ENCODE peak calls at places on chromosomes 13 and 19, in four cellular contexts. One of them, this sample, is unnamed.

GRCh38 chr13:105272660-105273631 is 1262.5 kb downstream of the EFNB2 start:
- DNase-seq in H1: no peak
- DNase-seq in K562: no peak
- DNase-seq in HepG2: no peak
- DNase-seq in this sample: no peak

GRCh38 chr13:40221460-40222201 is 444.8 kb downstream of the FOXO1 start:
- DNase-seq in H1: no peak
- DNase-seq in K562: no peak
- DNase-seq in HepG2: peak
- DNase-seq in this sample: no peak

GRCh38 chr19:24033962-24034342 is 53.0 kb upstream of the ZNF254 start:
- DNase-seq in H1: no peak
- DNase-seq in K562: peak
- DNase-seq in HepG2: peak
- DNase-seq in this sample: no peak

GRCh38 chr13:49248433-49249002 is 793 bp downstream of the CDADC1 start:
- DNase-seq in H1: no peak
- DNase-seq in K562: peak
- DNase-seq in HepG2: peak
- DNase-seq in this sample: no peak

GRCh38 chr13:113474179-113474578 is 16.3 kb downstream of the DCUN1D2 start:
- DNase-seq in H1: no peak
- DNase-seq in K562: no peak
- DNase-seq in HepG2: no peak
- DNase-seq in this sample: no peak

GRCh38 chr13:20672772-20673171 is 30.7 kb upstream of the IL17D start:
- DNase-seq in H1: no peak
- DNase-seq in K562: no peak
- DNase-seq in HepG2: no peak
- DNase-seq in this sample: no peak

GRCh38 chr19:57747472-57747807 is 825 bp downstream of the ZNF776 start:
- DNase-seq in H1: no peak
- DNase-seq in K562: peak
- DNase-seq in HepG2: no peak
- DNase-seq in this sample: no peak

GRCh38 chr19:1884291-1884718 is 991 bp downstream of the ABHD17A start:
- DNase-seq in H1: no peak
- DNase-seq in K562: peak
- DNase-seq in HepG2: no peak
- DNase-seq in this sample: no peak

GRCh38 chr19:584240-585001 is 5.3 kb upstream of the HCN2 start:
- DNase-seq in H1: no peak
- DNase-seq in K562: peak
- DNase-seq in HepG2: no peak
- DNase-seq in this sample: no peak

GRCh38 chr19:58397533-58398037 is 2.1 kb downstream of the RNF225 start:
- DNase-seq in H1: no peak
- DNase-seq in K562: no peak
- DNase-seq in HepG2: no peak
- DNase-seq in this sample: no peak

GRCh38 chr13:97341135-97341534 is 92.8 kb upstream of the RAP2A start:
- DNase-seq in H1: no peak
- DNase-seq in K562: no peak
- DNase-seq in HepG2: no peak
- DNase-seq in this sample: no peak

GRCh38 chr13:114105351-114106225 is 26.8 kb downstream of the RASA3 start:
- DNase-seq in H1: no peak
- DNase-seq in K562: no peak
- DNase-seq in HepG2: no peak
- DNase-seq in this sample: no peak

DNA sequence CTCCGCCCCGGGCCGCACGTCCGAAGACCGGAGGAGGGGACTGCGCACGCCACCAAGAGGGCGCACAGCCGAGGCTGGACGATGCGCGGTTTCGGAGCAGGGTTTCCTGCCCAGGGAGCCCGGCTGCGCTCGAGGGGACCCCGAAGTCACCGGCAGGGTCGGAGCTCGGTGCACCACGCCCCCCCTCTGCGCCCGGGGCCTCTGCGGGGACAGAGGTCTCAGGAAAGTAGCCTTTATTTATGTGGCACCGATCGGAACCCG is 108.9 kb upstream of the DOCK9 start:
- DNase-seq in H1: no peak
- DNase-seq in K562: no peak
- DNase-seq in HepG2: no peak
- DNase-seq in this sample: no peak
- TF ChIP-seq FOSL1 in H1: no peak
- TF ChIP-seq FOSL1 in K562: no peak
- TF ChIP-seq FOSL1 in HepG2: no peak
- TF ChIP-seq FOSL1 in this sample: no peak

GRCh38 chr19:19342086-19343015 is 21.7 kb downstream of the MAU2 start:
- DNase-seq in H1: peak
- DNase-seq in K562: peak
- DNase-seq in HepG2: peak
- DNase-seq in this sample: peak
- TF ChIP-seq CEBPB in H1: no peak
- TF ChIP-seq CEBPB in K562: no peak
- TF ChIP-seq CEBPB in HepG2: no peak
- TF ChIP-seq CEBPB in this sample: no peak

GRCh38 chr19:4473708-4474503 is 1.8 kb downstream of the HDGFL2 start:
- DNase-seq in H1: no peak
- DNase-seq in K562: no peak
- DNase-seq in HepG2: no peak
- DNase-seq in this sample: no peak
- TF ChIP-seq FOSL1 in H1: no peak
- TF ChIP-seq FOSL1 in K562: no peak
- TF ChIP-seq FOSL1 in HepG2: no peak
- TF ChIP-seq FOSL1 in this sample: no peak

GRCh38 chr13:25165664-25166063 is 6.4 kb downstream of the AMER2 start:
- DNase-seq in H1: no peak
- DNase-seq in K562: no peak
- DNase-seq in HepG2: no peak
- DNase-seq in this sample: no peak
- TF ChIP-seq CEBPB in H1: no peak
- TF ChIP-seq CEBPB in K562: no peak
- TF ChIP-seq CEBPB in HepG2: no peak
- TF ChIP-seq CEBPB in this sample: no peak

DNA sequence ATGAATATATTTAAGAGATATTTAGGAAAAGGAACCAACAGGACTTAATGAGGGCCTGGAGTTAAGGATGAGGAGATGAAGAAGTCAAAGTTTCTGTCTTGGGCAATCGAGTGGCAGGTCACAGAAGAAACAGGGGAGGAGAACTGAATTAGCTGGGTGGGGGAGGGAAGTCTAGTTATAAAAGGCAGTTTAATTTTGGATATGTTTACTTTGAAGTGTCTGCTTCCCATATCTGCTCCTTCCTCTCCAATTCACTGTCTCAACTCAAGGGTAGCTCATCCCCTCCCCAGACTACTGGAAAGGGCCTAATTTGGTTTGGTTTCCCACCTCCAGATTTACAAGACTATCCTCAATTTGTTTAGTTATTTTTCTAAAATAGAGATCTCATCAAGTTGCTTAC is 195.9 kb downstream of the VWA8 start:
- DNase-seq in H1: no peak
- DNase-seq in K562: no peak
- DNase-seq in HepG2: no peak
- DNase-seq in this sample: no peak
- TF ChIP-seq FOSL1 in H1: no peak
- TF ChIP-seq FOSL1 in K562: no peak
- TF ChIP-seq FOSL1 in HepG2: no peak
- TF ChIP-seq FOSL1 in this sample: no peak

GRCh38 chr13:41502676-41503075 is 45.3 kb downstream of the RGCC start:
- DNase-seq in H1: no peak
- DNase-seq in K562: no peak
- DNase-seq in HepG2: no peak
- DNase-seq in this sample: no peak
- TF ChIP-seq CEBPB in H1: no peak
- TF ChIP-seq CEBPB in K562: no peak
- TF ChIP-seq CEBPB in HepG2: no peak
- TF ChIP-seq CEBPB in this sample: no peak

This sample was measured in HCT116.